ENCODE peak calls at places on chromosomes 5 and 9, in ten cellular contexts. One of them, this sample, is unnamed.

GRCh38 chr5:75054110-75054930 is 2.0 kb upstream of the GCNT4 start:
- DNase-seq in H9: peak; percentile 83
- DNase-seq in mesendoderm: peak; percentile 93
- DNase-seq in GM23248: peak; percentile 72
- DNase-seq in PC-3: no peak
- DNase-seq in IMR-90: peak; percentile 34
- DNase-seq in mesenchymal stem cell: no peak
- DNase-seq in neuronal stem cell: peak; percentile 38
- DNase-seq in endothelial cell of umbilical vein: no peak
- DNase-seq in A549: no peak
- DNase-seq in this sample: no peak

GRCh38 chr5:52544738-52545137 is 243.0 kb upstream of the ITGA1 start:
- DNase-seq in H9: no peak
- DNase-seq in mesendoderm: no peak
- DNase-seq in GM23248: no peak
- DNase-seq in PC-3: no peak
- DNase-seq in IMR-90: no peak
- DNase-seq in mesenchymal stem cell: no peak
- DNase-seq in neuronal stem cell: no peak
- DNase-seq in endothelial cell of umbilical vein: no peak
- DNase-seq in A549: no peak
- DNase-seq in this sample: no peak

GRCh38 chr5:94690778-94691177 is 72.3 kb downstream of the SLF1 start:
- DNase-seq in H9: no peak
- DNase-seq in mesendoderm: no peak
- DNase-seq in GM23248: no peak
- DNase-seq in PC-3: no peak
- DNase-seq in IMR-90: peak; percentile 56
- DNase-seq in mesenchymal stem cell: peak; percentile 59
- DNase-seq in neuronal stem cell: no peak
- DNase-seq in endothelial cell of umbilical vein: no peak
- DNase-seq in A549: no peak
- DNase-seq in this sample: no peak

GRCh38 chr5:80870442-80870841 is 89.7 kb upstream of the RASGRF2 start:
- DNase-seq in H9: no peak
- DNase-seq in mesendoderm: peak; percentile 53
- DNase-seq in GM23248: no peak
- DNase-seq in PC-3: no peak
- DNase-seq in IMR-90: no peak
- DNase-seq in mesenchymal stem cell: no peak
- DNase-seq in neuronal stem cell: no peak
- DNase-seq in endothelial cell of umbilical vein: no peak
- DNase-seq in A549: no peak
- DNase-seq in this sample: no peak

GRCh38 chr9:21585756-21586752 is 103.9 kb upstream of the IFNE start:
- DNase-seq in H9: no peak
- DNase-seq in mesendoderm: no peak
- DNase-seq in GM23248: peak; percentile 43
- DNase-seq in PC-3: peak; percentile 39
- DNase-seq in IMR-90: no peak
- DNase-seq in mesenchymal stem cell: peak; percentile 26
- DNase-seq in neuronal stem cell: no peak
- DNase-seq in endothelial cell of umbilical vein: no peak
- DNase-seq in A549: no peak
- DNase-seq in this sample: no peak

GRCh38 chr5:91182763-91183162 is 200.4 kb downstream of the ARRDC3 start:
- DNase-seq in H9: no peak
- DNase-seq in mesendoderm: peak; percentile 21
- DNase-seq in GM23248: peak; percentile 75
- DNase-seq in PC-3: no peak
- DNase-seq in IMR-90: no peak
- DNase-seq in mesenchymal stem cell: no peak
- DNase-seq in neuronal stem cell: no peak
- DNase-seq in endothelial cell of umbilical vein: no peak
- DNase-seq in A549: no peak
- DNase-seq in this sample: no peak

GRCh38 chr5:53983568-53984465 is 326.6 kb downstream of the ARL15 start:
- DNase-seq in H9: no peak
- DNase-seq in mesendoderm: no peak
- DNase-seq in GM23248: peak; percentile 76
- DNase-seq in PC-3: peak; percentile 73
- DNase-seq in IMR-90: peak; percentile 26
- DNase-seq in mesenchymal stem cell: no peak
- DNase-seq in neuronal stem cell: no peak
- DNase-seq in endothelial cell of umbilical vein: no peak
- DNase-seq in A549: peak; percentile 13
- DNase-seq in this sample: peak; percentile 5

GRCh38 chr5:57037355-57037754 is 85.4 kb upstream of the MIER3 start:
- DNase-seq in H9: peak; percentile 69
- DNase-seq in mesendoderm: peak; percentile 84
- DNase-seq in GM23248: no peak
- DNase-seq in PC-3: no peak
- DNase-seq in IMR-90: no peak
- DNase-seq in mesenchymal stem cell: no peak
- DNase-seq in neuronal stem cell: no peak
- DNase-seq in endothelial cell of umbilical vein: no peak
- DNase-seq in A549: peak; percentile 26
- DNase-seq in this sample: no peak

GRCh38 chr5:80055491-80056170 is 20.5 kb downstream of the THBS4 start:
- DNase-seq in H9: peak; percentile 68
- DNase-seq in mesendoderm: peak; percentile 16
- DNase-seq in GM23248: no peak
- DNase-seq in PC-3: peak; percentile 47
- DNase-seq in IMR-90: no peak
- DNase-seq in mesenchymal stem cell: no peak
- DNase-seq in neuronal stem cell: no peak
- DNase-seq in endothelial cell of umbilical vein: no peak
- DNase-seq in A549: no peak
- DNase-seq in this sample: no peak

GRCh38 chr9:124527781-124528180 is 20.6 kb upstream of the NR5A1 start:
- DNase-seq in H9: no peak
- DNase-seq in mesendoderm: no peak
- DNase-seq in GM23248: peak; percentile 40
- DNase-seq in PC-3: peak; percentile 10
- DNase-seq in IMR-90: peak; percentile 63
- DNase-seq in mesenchymal stem cell: peak; percentile 60
- DNase-seq in neuronal stem cell: no peak
- DNase-seq in endothelial cell of umbilical vein: no peak
- DNase-seq in A549: no peak
- DNase-seq in this sample: no peak

GRCh38 chr9:81737871-81738507 is 48.6 kb upstream of the TLE1 start:
- DNase-seq in H9: no peak
- DNase-seq in mesendoderm: peak; percentile 67
- DNase-seq in GM23248: peak; percentile 96
- DNase-seq in PC-3: peak; percentile 89
- DNase-seq in IMR-90: peak; percentile 91
- DNase-seq in mesenchymal stem cell: peak; percentile 82
- DNase-seq in neuronal stem cell: no peak
- DNase-seq in endothelial cell of umbilical vein: no peak
- DNase-seq in A549: peak; percentile 89
- DNase-seq in this sample: peak; percentile 4

GRCh38 chr5:124043456-124043855 is 531.5 kb downstream of the CSNK1G3 start:
- DNase-seq in H9: peak; percentile 32
- DNase-seq in mesendoderm: peak; percentile 85
- DNase-seq in GM23248: no peak
- DNase-seq in PC-3: peak; percentile 37
- DNase-seq in IMR-90: no peak
- DNase-seq in mesenchymal stem cell: no peak
- DNase-seq in neuronal stem cell: no peak
- DNase-seq in endothelial cell of umbilical vein: no peak
- DNase-seq in A549: peak; percentile 7
- DNase-seq in this sample: no peak

GRCh38 chr9:20623021-20623747 is 885 bp upstream of the MLLT3 start:
- DNase-seq in H9: no peak
- DNase-seq in mesendoderm: peak; percentile 14
- DNase-seq in GM23248: peak; percentile 53
- DNase-seq in PC-3: peak; percentile 23
- DNase-seq in IMR-90: peak; percentile 0
- DNase-seq in mesenchymal stem cell: peak; percentile 33
- DNase-seq in neuronal stem cell: peak; percentile 15
- DNase-seq in endothelial cell of umbilical vein: peak; percentile 30
- DNase-seq in A549: peak; percentile 14
- DNase-seq in this sample: no peak

GRCh38 chr9:108617661-108618060 is 238.1 kb downstream of the ACTL7B start:
- DNase-seq in H9: no peak
- DNase-seq in mesendoderm: no peak
- DNase-seq in GM23248: no peak
- DNase-seq in PC-3: no peak
- DNase-seq in IMR-90: no peak
- DNase-seq in mesenchymal stem cell: peak; percentile 13
- DNase-seq in neuronal stem cell: no peak
- DNase-seq in endothelial cell of umbilical vein: no peak
- DNase-seq in A549: no peak
- DNase-seq in this sample: no peak

GRCh38 chr9:98378206-98379193 is 123.1 kb upstream of the TBC1D2 start:
- DNase-seq in H9: no peak
- DNase-seq in mesendoderm: peak; percentile 84
- DNase-seq in GM23248: peak; percentile 33
- DNase-seq in PC-3: no peak
- DNase-seq in IMR-90: peak; percentile 33
- DNase-seq in mesenchymal stem cell: no peak
- DNase-seq in neuronal stem cell: no peak
- DNase-seq in endothelial cell of umbilical vein: no peak
- DNase-seq in A549: no peak
- DNase-seq in this sample: no peak
- H3K27ac ChIP-seq in H9: no peak overlapping the region
- H3K27ac ChIP-seq in mesendoderm: no peak overlapping the region
- H3K27ac ChIP-seq in GM23248: no peak overlapping the region
- H3K27ac ChIP-seq in PC-3: no peak overlapping the region
- H3K27ac ChIP-seq in IMR-90: no peak overlapping the region
- H3K27ac ChIP-seq in mesenchymal stem cell: no peak overlapping the region
- H3K27ac ChIP-seq in neuronal stem cell: no peak overlapping the region
- H3K27ac ChIP-seq in endothelial cell of umbilical vein: no peak overlapping the region
- H3K27ac ChIP-seq in A549: no peak overlapping the region
- H3K27ac ChIP-seq in this sample: no peak overlapping the region

DNA sequence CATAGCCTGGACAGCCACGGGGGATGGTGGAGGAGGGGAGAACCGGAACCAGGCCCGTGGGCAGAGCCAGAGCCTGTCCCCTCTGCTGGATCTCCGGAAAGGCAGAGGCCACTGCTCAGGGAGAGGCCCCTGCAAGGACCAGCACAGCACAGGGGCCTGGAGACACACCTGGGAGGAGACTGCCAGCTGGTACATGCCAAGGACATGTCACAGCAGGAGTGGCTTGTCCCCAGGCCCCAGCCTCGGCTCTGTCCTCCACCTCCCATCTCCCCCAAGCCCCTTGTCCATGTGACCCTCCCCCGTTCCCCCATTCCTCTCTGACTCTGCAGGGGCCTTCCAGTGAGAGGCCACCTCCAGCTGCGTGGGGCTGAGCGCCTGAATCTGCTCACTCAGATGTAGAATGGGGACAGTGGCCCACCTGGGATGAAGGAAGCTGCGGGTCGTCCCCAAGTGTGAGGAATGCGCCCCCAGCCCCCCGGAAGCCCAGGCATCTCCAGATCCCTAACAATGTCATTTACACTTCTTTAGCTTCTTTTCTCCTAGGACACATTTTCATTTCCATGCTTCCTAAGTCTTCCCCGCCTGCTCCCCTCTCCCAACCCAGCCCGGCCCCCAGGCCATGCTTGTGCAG is 349.6 kb upstream of the IRX2 start:
- DNase-seq in H9: peak; percentile 81
- DNase-seq in mesendoderm: no peak
- DNase-seq in GM23248: no peak
- DNase-seq in PC-3: no peak
- DNase-seq in IMR-90: no peak
- DNase-seq in mesenchymal stem cell: no peak
- DNase-seq in neuronal stem cell: no peak
- DNase-seq in endothelial cell of umbilical vein: no peak
- DNase-seq in A549: no peak
- DNase-seq in this sample: no peak
- H3K4me1 ChIP-seq in H9: peaks cover 12% of the 10 kb centered on the region
- H3K4me1 ChIP-seq in mesendoderm: peaks cover 5% of the 10 kb centered on the region
- H3K4me1 ChIP-seq in GM23248: no peaks in the 10 kb centered on the region
- H3K4me1 ChIP-seq in PC-3: no peaks in the 10 kb centered on the region
- H3K4me1 ChIP-seq in IMR-90: no peaks in the 10 kb centered on the region
- H3K4me1 ChIP-seq in mesenchymal stem cell: no peaks in the 10 kb centered on the region
- H3K4me1 ChIP-seq in neuronal stem cell: peaks cover 39% of the 10 kb centered on the region
- H3K4me1 ChIP-seq in endothelial cell of umbilical vein: no peaks in the 10 kb centered on the region
- H3K4me1 ChIP-seq in A549: no peaks in the 10 kb centered on the region
- H3K4me1 ChIP-seq in this sample: no peaks in the 10 kb centered on the region

DNA sequence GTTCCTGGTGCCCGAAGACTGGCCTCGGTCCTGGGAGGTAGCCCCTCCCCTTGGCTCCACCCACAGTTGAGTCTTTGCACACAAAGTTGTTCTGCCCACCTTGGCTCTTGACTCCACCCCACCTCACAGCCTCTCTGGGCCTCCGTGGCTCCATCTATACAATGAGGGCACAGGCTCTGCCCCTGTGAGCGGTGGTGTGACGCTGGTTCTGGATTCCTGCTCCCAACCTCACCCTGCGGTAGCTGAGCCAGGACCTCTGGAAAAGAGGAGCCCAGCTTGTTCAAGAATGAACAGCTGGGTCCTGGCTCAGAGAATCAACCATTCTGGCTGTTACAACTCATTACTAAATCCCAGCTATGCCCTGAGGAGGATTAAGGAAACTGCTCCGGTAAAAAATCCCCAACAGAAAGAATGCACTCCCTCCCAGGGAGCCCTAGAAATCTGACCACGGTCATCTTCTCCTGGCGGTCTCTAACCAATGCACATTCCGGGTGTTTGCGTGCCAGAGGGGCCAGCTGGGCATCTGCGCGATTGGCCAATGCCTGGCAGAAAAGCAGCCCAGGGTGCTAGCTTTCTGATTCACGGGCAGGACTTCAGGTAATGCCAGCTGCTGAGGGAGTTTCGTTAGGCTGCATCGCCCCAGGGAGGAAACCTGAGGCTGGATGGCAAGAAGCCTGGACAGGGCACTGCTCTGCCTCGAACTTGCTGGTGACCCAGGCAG is 9.9 kb upstream of the GRHPR start:
- DNase-seq in H9: peak; percentile 63
- DNase-seq in mesendoderm: no peak
- DNase-seq in GM23248: no peak
- DNase-seq in PC-3: no peak
- DNase-seq in IMR-90: peak; percentile 29
- DNase-seq in mesenchymal stem cell: no peak
- DNase-seq in neuronal stem cell: no peak
- DNase-seq in endothelial cell of umbilical vein: no peak
- DNase-seq in A549: no peak
- DNase-seq in this sample: peak; percentile 41
- H3K4me2 ChIP-seq in H9: no peak overlapping the region
- H3K4me2 ChIP-seq in mesendoderm: no peak overlapping the region
- H3K4me2 ChIP-seq in GM23248: no peak overlapping the region
- H3K4me2 ChIP-seq in PC-3: no peak overlapping the region
- H3K4me2 ChIP-seq in IMR-90: no peak overlapping the region
- H3K4me2 ChIP-seq in mesenchymal stem cell: no peak overlapping the region
- H3K4me2 ChIP-seq in neuronal stem cell: no peak overlapping the region
- H3K4me2 ChIP-seq in endothelial cell of umbilical vein: no peak overlapping the region
- H3K4me2 ChIP-seq in A549: no peak overlapping the region
- H3K4me2 ChIP-seq in this sample: peak overlapping the region; percentile 66

DNA sequence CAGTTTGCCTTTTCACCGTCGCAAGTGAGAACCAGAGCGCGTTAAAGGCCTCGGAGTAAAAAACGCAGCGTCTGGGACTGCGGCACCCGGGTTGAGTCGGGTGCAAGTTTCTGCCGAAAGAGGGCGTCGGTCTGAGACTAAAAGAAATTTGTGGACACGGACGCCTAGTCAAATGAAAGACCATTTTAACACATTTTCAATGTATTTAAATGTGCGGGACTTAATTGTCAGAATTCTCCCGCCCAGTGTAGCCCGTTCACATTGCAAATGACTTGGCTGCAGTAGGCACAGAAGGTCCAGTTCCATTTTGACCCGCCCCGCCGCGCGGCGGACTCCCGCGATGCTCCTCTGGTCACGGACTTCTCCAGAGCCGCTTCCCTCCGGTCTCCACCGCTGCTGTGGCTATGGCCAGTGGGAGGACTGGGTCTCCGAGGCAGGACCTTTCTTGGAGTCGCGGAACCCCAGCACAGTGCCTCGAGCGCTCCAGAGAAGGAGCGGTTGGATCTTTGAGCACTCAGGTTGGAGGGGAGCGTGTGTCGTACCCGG is 1.3 kb upstream of the NPR3 start:
- DNase-seq in H9: peak; percentile 81
- DNase-seq in mesendoderm: peak; percentile 81
- DNase-seq in GM23248: peak; percentile 91
- DNase-seq in PC-3: peak; percentile 79
- DNase-seq in IMR-90: peak; percentile 79
- DNase-seq in mesenchymal stem cell: peak; percentile 85
- DNase-seq in neuronal stem cell: peak; percentile 71
- DNase-seq in endothelial cell of umbilical vein: peak; percentile 75
- DNase-seq in A549: peak; percentile 74
- DNase-seq in this sample: no peak
- H3K27ac ChIP-seq in H9: no peak overlapping the region
- H3K27ac ChIP-seq in mesendoderm: no peak overlapping the region
- H3K27ac ChIP-seq in GM23248: peak overlapping the region; percentile 86
- H3K27ac ChIP-seq in PC-3: peak overlapping the region; percentile 47
- H3K27ac ChIP-seq in IMR-90: peak overlapping the region; percentile 80
- H3K27ac ChIP-seq in mesenchymal stem cell: no peak overlapping the region
- H3K27ac ChIP-seq in neuronal stem cell: no peak overlapping the region
- H3K27ac ChIP-seq in endothelial cell of umbilical vein: no peak overlapping the region
- H3K27ac ChIP-seq in A549: peak overlapping the region; percentile 83
- H3K27ac ChIP-seq in this sample: no peak overlapping the region